ENCODE peak calls at places on chromosomes 7 and 10, in six cellular contexts. Z is GM12864, L is epithelial cell of esophagus, F is HCT116, P is astrocyte of the spinal cord, W is choroid plexus epithelial cell. X is an unnamed sample.

GRCh38 chr7:109456116-109456515 is 886.4 kb downstream of the DNAJB9 start:
- DNase-seq in Z (no peak), L (no peak), F (no peak), P (no peak), W (no peak), X (no peak)

GRCh38 chr7:155188821-155189599 is 108.7 kb upstream of the INSIG1 start:
- DNase-seq in Z (no peak), L (peak; percentile 27), F (no peak), P (no peak), W (peak; percentile 47), X (peak; percentile 48)

GRCh38 chr10:113292086-113292485 is 260.8 kb upstream of the HABP2 start:
- DNase-seq in Z (no peak), L (no peak), F (no peak), P (no peak), W (no peak), X (no peak)

GRCh38 chr10:50221470-50221869 is 29.8 kb downstream of the ASAH2 start:
- DNase-seq in Z (no peak), L (no peak), F (no peak), P (no peak), W (no peak), X (no peak)

GRCh38 chr10:124671486-124672075 is 72.6 kb downstream of the FAM53B start:
- DNase-seq in Z (no peak), L (peak; percentile 72), F (peak; percentile 34), P (no peak), W (peak; percentile 23), X (peak; percentile 50)

GRCh38 chr7:108088729-108089128 is 41.4 kb downstream of the LAMB4 start:
- DNase-seq in Z (no peak), L (no peak), F (no peak), P (no peak), W (no peak), X (no peak)

GRCh38 chr7:139852482-139852845 is 23.4 kb downstream of the TBXAS1 start:
- DNase-seq in Z (no peak), L (no peak), F (no peak), P (no peak), W (no peak), X (no peak)

GRCh38 chr10:12564173-12564572 is 214.8 kb downstream of the CAMK1D start:
- DNase-seq in Z (no peak), L (peak; percentile 37), F (no peak), P (peak; percentile 45), W (peak; percentile 63), X (peak; percentile 40)

GRCh38 chr10:71179382-71179781 is 33.0 kb upstream of the UNC5B start:
- DNase-seq in Z (no peak), L (no peak), F (no peak), P (no peak), W (no peak), X (no peak)

GRCh38 chr7:45595809-45596664 is 21.9 kb downstream of the ADCY1 start:
- DNase-seq in Z (no peak), L (no peak), F (no peak), P (no peak), W (no peak), X (no peak)

GRCh38 chr7:28192786-28193581 is 12.4 kb upstream of the JAZF1 start:
- DNase-seq in Z (no peak), L (no peak), F (no peak), P (no peak), W (no peak), X (no peak)

GRCh38 chr7:102464577-102465280 is at the start of the genes ALKBH4 and LRWD1:
- DNase-seq in Z (peak; percentile 83), L (peak; percentile 91), F (peak; percentile 76), P (peak; percentile 90), W (peak; percentile 90), X (peak; percentile 94)

GRCh38 chr7:102463841-102464576 is 654 bp downstream of the ALKBH4 start:
- DNase-seq in Z (no peak), L (peak; percentile 14), F (no peak), P (no peak), W (peak; percentile 40), X (peak; percentile 22)

GRCh38 chr7:102467581-102468415 is 3.0 kb downstream of the LRWD1 start:
- DNase-seq in Z (no peak), L (no peak), F (no peak), P (no peak), W (no peak), X (no peak)

GRCh38 chr7:102468416-102469350 is 3.9 kb downstream of the LRWD1 start:
- DNase-seq in Z (no peak), L (no peak), F (no peak), P (no peak), W (no peak), X (no peak)

DNA sequence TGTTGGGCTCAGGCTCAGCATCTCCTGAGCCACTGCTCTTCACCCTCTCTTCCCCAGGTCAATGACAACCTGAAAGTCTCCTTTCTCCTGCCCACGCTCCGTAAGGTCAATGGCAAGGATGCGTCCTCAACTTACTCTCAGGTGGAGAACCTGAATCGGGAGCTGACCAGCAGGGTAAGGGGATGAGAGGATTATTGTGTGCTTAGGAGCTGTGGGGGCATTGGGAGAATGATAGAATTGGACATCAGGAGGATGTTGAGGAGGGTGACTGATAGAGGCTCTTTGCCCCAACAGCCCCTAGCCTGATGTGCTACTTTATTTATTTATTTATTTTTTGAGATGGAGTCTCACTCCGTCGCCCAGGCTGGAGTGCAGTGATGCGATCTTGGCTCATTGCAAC is 1.3 kb downstream of the LRWD1 start:
- DNase-seq in Z (no peak), L (no peak), F (no peak), P (no peak), W (no peak), X (no peak)
- H3K4me3 ChIP-seq in Z (peak overlapping the region; percentile 95), L (no peak overlapping the region), F (peak overlapping the region; percentile 99), P (peak overlapping the region; percentile 99), W (no peak overlapping the region), X (no peak overlapping the region)

GRCh38 chr10:43392757-43393156 is 16.2 kb downstream of the HNRNPF start:
- DNase-seq in Z (no peak), L (no peak), F (no peak), P (no peak), W (no peak), X (no peak)

GRCh38 chr10:43390333-43390732 is 18.7 kb downstream of the HNRNPF start:
- DNase-seq in Z (no peak), L (no peak), F (no peak), P (no peak), W (no peak), X (no peak)

GRCh38 chr10:43393606-43394360 is 15.2 kb downstream of the HNRNPF start:
- DNase-seq in Z (no peak), L (no peak), F (no peak), P (no peak), W (no peak), X (no peak)

GRCh38 chr10:43389867-43390266 is 18.4 kb downstream of the FXYD4 start:
- DNase-seq in Z (no peak), L (no peak), F (no peak), P (no peak), W (no peak), X (no peak)

GRCh38 chr10:43390791-43391190 is 18.2 kb downstream of the HNRNPF start:
- DNase-seq in Z (no peak), L (peak; percentile 44), F (no peak), P (peak; percentile 28), W (peak; percentile 69), X (peak; percentile 64)
- TF ChIP-seq CTCF in Z (peak; percentile 61), L (peak; percentile 63), F (peak; percentile 56), P (peak; percentile 61), W (peak; percentile 76), X (peak; percentile 62)

GRCh38 chr10:1423676-1424253 is 313.6 kb downstream of the ADARB2 start:
- DNase-seq in Z (no peak), L (no peak), F (no peak), P (no peak), W (no peak), X (no peak)

GRCh38 chr10:1418031-1418550 is 319.2 kb downstream of the ADARB2 start:
- DNase-seq in Z (no peak), L (no peak), F (no peak), P (no peak), W (no peak), X (no peak)

GRCh38 chr10:1422275-1422674 is 315.1 kb downstream of the ADARB2 start:
- DNase-seq in Z (no peak), L (no peak), F (no peak), P (no peak), W (no peak), X (no peak)

GRCh38 chr10:1419796-1420429 is 317.4 kb downstream of the ADARB2 start:
- DNase-seq in Z (no peak), L (no peak), F (no peak), P (no peak), W (no peak), X (no peak)

GRCh38 chr10:1420663-1421362 is 316.5 kb downstream of the ADARB2 start:
- DNase-seq in Z (peak; percentile 33), L (peak; percentile 35), F (peak; percentile 40), P (no peak), W (peak; percentile 15), X (peak; percentile 9)
- H3K4me3 ChIP-seq in Z (no peak overlapping the region), L (no peak overlapping the region), F (peak overlapping the region; percentile 17), P (no peak overlapping the region), W (no peak overlapping the region), X (no peak overlapping the region)

GRCh38 chr10:22253578-22253882 is 35.7 kb upstream of the EBLN1 start:
- DNase-seq in Z (no peak), L (no peak), F (no peak), P (no peak), W (peak; percentile 1), X (no peak)

GRCh38 chr10:22263106-22263505 is 45.3 kb upstream of the EBLN1 start:
- DNase-seq in Z (no peak), L (no peak), F (no peak), P (no peak), W (no peak), X (no peak)

GRCh38 chr10:22258471-22258870 is 40.7 kb upstream of the EBLN1 start:
- DNase-seq in Z (no peak), L (no peak), F (no peak), P (no peak), W (no peak), X (no peak)

DNA sequence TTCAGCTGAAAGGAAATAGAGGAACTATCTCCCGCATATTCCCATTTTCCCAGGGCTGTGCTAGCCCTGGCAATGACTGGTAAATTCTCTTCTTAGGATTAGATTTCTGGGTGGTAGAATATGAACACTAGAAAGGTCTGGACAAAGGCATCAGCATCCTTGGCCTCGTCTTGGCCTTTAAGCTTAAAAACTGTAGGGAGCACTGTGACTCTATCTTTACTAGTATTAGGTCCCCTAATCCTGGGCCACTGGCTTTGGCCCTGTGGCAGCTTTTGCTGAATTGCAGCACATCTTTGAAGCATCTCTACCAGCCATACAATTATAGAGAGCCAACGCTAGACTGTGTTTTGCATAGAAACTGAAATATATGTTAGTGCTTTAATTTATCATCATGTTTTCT is 41.5 kb upstream of the EBLN1 start:
- DNase-seq in Z (no peak), L (no peak), F (no peak), P (no peak), W (peak; percentile 34), X (peak; percentile 28)
- TF ChIP-seq CTCF in Z (peak; percentile 30), L (no peak), F (peak; percentile 19), P (no peak), W (peak; percentile 29), X (no peak)

GRCh38 chr10:43201545-43202131 is 63.4 kb downstream of the CSGALNACT2 start:
- DNase-seq in Z (no peak), L (no peak), F (no peak), P (no peak), W (no peak), X (no peak)
- H3K4me3 ChIP-seq in Z (no peak overlapping the region), L (no peak overlapping the region), F (peak overlapping the region; percentile 69), P (no peak overlapping the region), W (no peak overlapping the region), X (no peak overlapping the region)

GRCh38 chr7:41706228-41706930 is 3.5 kb upstream of the INHBA start:
- DNase-seq in Z (no peak), L (no peak), F (no peak), P (no peak), W (no peak), X (no peak)
- TF ChIP-seq CTCF in Z (no peak), L (no peak), F (no peak), P (no peak), W (no peak), X (no peak)

GRCh38 chr7:39621784-39622411 is 1.5 kb upstream of the RALA start:
- DNase-seq in Z (peak; percentile 35), L (no peak), F (no peak), P (no peak), W (no peak), X (peak; percentile 80)
- H3K4me3 ChIP-seq in Z (peak overlapping the region; percentile 81), L (peak overlapping the region; percentile 82), F (peak overlapping the region; percentile 57), P (no peak overlapping the region), W (no peak overlapping the region), X (no peak overlapping the region)